ENCODE peak calls at places on chromosome 19, in ten cellular contexts. One of them, this sample, is unnamed.

GRCh38 chr19:29525901-29526729 is at the start of gene VSTM2B:
- DNase-seq in heart right ventricle: no peak
- DNase-seq in left ventricle myocardium superior: no peak
- DNase-seq in foreskin melanocyte: no peak
- DNase-seq in stimulated activated CD8-positive, alpha-beta memory T cell treated with anti-CD3 and anti-CD28 coated beads, Interleukin-2, amount 100 ng/mL, for 48 hours: no peak
- DNase-seq in T-helper 2 cell: no peak
- DNase-seq in BE2C: no peak
- DNase-seq in Daoy: no peak
- DNase-seq in DND-41: no peak
- DNase-seq in OCI-LY7: no peak
- DNase-seq in this sample: no peak

GRCh38 chr19:54431255-54431838 is 16.1 kb downstream of the TTYH1 start:
- DNase-seq in heart right ventricle: no peak
- DNase-seq in left ventricle myocardium superior: peak
- DNase-seq in foreskin melanocyte: no peak
- DNase-seq in stimulated activated CD8-positive, alpha-beta memory T cell treated with anti-CD3 and anti-CD28 coated beads, Interleukin-2, amount 100 ng/mL, for 48 hours: no peak
- DNase-seq in T-helper 2 cell: no peak
- DNase-seq in BE2C: no peak
- DNase-seq in Daoy: peak
- DNase-seq in DND-41: no peak
- DNase-seq in OCI-LY7: no peak
- DNase-seq in this sample: no peak

GRCh38 chr19:55391702-55392615 is 6.2 kb downstream of the RPL28 start:
- DNase-seq in heart right ventricle: no peak
- DNase-seq in left ventricle myocardium superior: no peak
- DNase-seq in foreskin melanocyte: no peak
- DNase-seq in stimulated activated CD8-positive, alpha-beta memory T cell treated with anti-CD3 and anti-CD28 coated beads, Interleukin-2, amount 100 ng/mL, for 48 hours: no peak
- DNase-seq in T-helper 2 cell: no peak
- DNase-seq in BE2C: no peak
- DNase-seq in Daoy: peak
- DNase-seq in DND-41: no peak
- DNase-seq in OCI-LY7: no peak
- DNase-seq in this sample: peak

GRCh38 chr19:6226444-6227155 is 53.2 kb downstream of the MLLT1 start:
- DNase-seq in heart right ventricle: no peak
- DNase-seq in left ventricle myocardium superior: no peak
- DNase-seq in foreskin melanocyte: no peak
- DNase-seq in stimulated activated CD8-positive, alpha-beta memory T cell treated with anti-CD3 and anti-CD28 coated beads, Interleukin-2, amount 100 ng/mL, for 48 hours: no peak
- DNase-seq in T-helper 2 cell: no peak
- DNase-seq in BE2C: peak
- DNase-seq in Daoy: no peak
- DNase-seq in DND-41: no peak
- DNase-seq in OCI-LY7: no peak
- DNase-seq in this sample: no peak

GRCh38 chr19:41407271-41407670 is 9.7 kb downstream of the BCKDHA start:
- DNase-seq in heart right ventricle: no peak
- DNase-seq in left ventricle myocardium superior: peak
- DNase-seq in foreskin melanocyte: no peak
- DNase-seq in stimulated activated CD8-positive, alpha-beta memory T cell treated with anti-CD3 and anti-CD28 coated beads, Interleukin-2, amount 100 ng/mL, for 48 hours: no peak
- DNase-seq in T-helper 2 cell: no peak
- DNase-seq in BE2C: no peak
- DNase-seq in Daoy: no peak
- DNase-seq in DND-41: no peak
- DNase-seq in OCI-LY7: no peak
- DNase-seq in this sample: no peak

GRCh38 chr19:49654581-49654980 is 11.1 kb downstream of the IRF3 start:
- DNase-seq in heart right ventricle: no peak
- DNase-seq in left ventricle myocardium superior: no peak
- DNase-seq in foreskin melanocyte: no peak
- DNase-seq in stimulated activated CD8-positive, alpha-beta memory T cell treated with anti-CD3 and anti-CD28 coated beads, Interleukin-2, amount 100 ng/mL, for 48 hours: no peak
- DNase-seq in T-helper 2 cell: no peak
- DNase-seq in BE2C: no peak
- DNase-seq in Daoy: no peak
- DNase-seq in DND-41: no peak
- DNase-seq in OCI-LY7: no peak
- DNase-seq in this sample: no peak

GRCh38 chr19:10812902-10813404 is 23.1 kb downstream of the TMED1 start:
- DNase-seq in heart right ventricle: peak
- DNase-seq in left ventricle myocardium superior: no peak
- DNase-seq in foreskin melanocyte: peak
- DNase-seq in stimulated activated CD8-positive, alpha-beta memory T cell treated with anti-CD3 and anti-CD28 coated beads, Interleukin-2, amount 100 ng/mL, for 48 hours: peak
- DNase-seq in T-helper 2 cell: peak
- DNase-seq in BE2C: no peak
- DNase-seq in Daoy: peak
- DNase-seq in DND-41: no peak
- DNase-seq in OCI-LY7: no peak
- DNase-seq in this sample: peak

GRCh38 chr19:42081584-42082258 is 5.8 kb downstream of the ZNF574 start:
- DNase-seq in heart right ventricle: no peak
- DNase-seq in left ventricle myocardium superior: no peak
- DNase-seq in foreskin melanocyte: no peak
- DNase-seq in stimulated activated CD8-positive, alpha-beta memory T cell treated with anti-CD3 and anti-CD28 coated beads, Interleukin-2, amount 100 ng/mL, for 48 hours: no peak
- DNase-seq in T-helper 2 cell: peak
- DNase-seq in BE2C: peak
- DNase-seq in Daoy: peak
- DNase-seq in DND-41: no peak
- DNase-seq in OCI-LY7: peak
- DNase-seq in this sample: peak

This sample was measured in HCEC 1CT.